ENCODE peak calls at places on chromosomes 1 and 21, in four cellular contexts. D is K562, F is GM12878, R is HepG2. V is an unnamed sample.

GRCh38 chr1:42922687-42923366 is 35.8 kb downstream of the SLC2A1 start:
- DNase-seq in D (peak), F (peak), R (peak), V (peak)

GRCh38 chr1:26417111-26417510 is 6.5 kb downstream of the LIN28A start:
- DNase-seq in D (peak), F (no peak), R (peak), V (peak)

GRCh38 chr1:26281971-26282693 is 2.2 kb downstream of the SH3BGRL3 start:
- DNase-seq in D (peak), F (no peak), R (no peak), V (no peak)

GRCh38 chr1:223861904-223862303 is 16.2 kb upstream of the TP53BP2 start:
- DNase-seq in D (no peak), F (no peak), R (no peak), V (no peak)

GRCh38 chr21:33396966-33397365 is 6.2 kb upstream of the IFNGR2 start:
- DNase-seq in D (no peak), F (no peak), R (no peak), V (no peak)

GRCh38 chr21:42255825-42256224 is 36.9 kb downstream of the ABCG1 start:
- DNase-seq in D (no peak), F (no peak), R (no peak), V (no peak)

GRCh38 chr1:233269656-233270055 is 25.9 kb downstream of the PCNX2 start:
- DNase-seq in D (no peak), F (no peak), R (no peak), V (no peak)

GRCh38 chr21:42509239-42509638 is 4.4 kb upstream of the SLC37A1 start:
- DNase-seq in D (no peak), F (no peak), R (no peak), V (no peak)

GRCh38 chr1:209065350-209065749 is 518.2 kb upstream of the CAMK1G start:
- DNase-seq in D (no peak), F (no peak), R (no peak), V (no peak)

GRCh38 chr21:35559128-35559831 is 501.0 kb downstream of the SETD4 start:
- DNase-seq in D (no peak), F (no peak), R (no peak), V (no peak)

GRCh38 chr1:67463298-67463960 is 33.2 kb upstream of the SERBP1 start:
- DNase-seq in D (no peak), F (no peak), R (no peak), V (no peak)

GRCh38 chr1:3066826-3067225 is 2.2 kb upstream of the PRDM16 start:
- DNase-seq in D (no peak), F (no peak), R (no peak), V (no peak)

GRCh38 chr1:24748191-24749121 is 3.2 kb downstream of the CLIC4 start:
- DNase-seq in D (no peak), F (peak), R (no peak), V (no peak)

GRCh38 chr1:159880435-159880834 is 18.0 kb upstream of the VSIG8 start:
- DNase-seq in D (no peak), F (no peak), R (no peak), V (no peak)

GRCh38 chr1:202274611-202275010 is 67.1 kb downstream of the UBE2T start:
- DNase-seq in D (peak), F (no peak), R (peak), V (peak)

GRCh38 chr1:117009132-117009531 is 7.6 kb downstream of the CD101 start:
- DNase-seq in D (no peak), F (no peak), R (no peak), V (no peak)

DNA sequence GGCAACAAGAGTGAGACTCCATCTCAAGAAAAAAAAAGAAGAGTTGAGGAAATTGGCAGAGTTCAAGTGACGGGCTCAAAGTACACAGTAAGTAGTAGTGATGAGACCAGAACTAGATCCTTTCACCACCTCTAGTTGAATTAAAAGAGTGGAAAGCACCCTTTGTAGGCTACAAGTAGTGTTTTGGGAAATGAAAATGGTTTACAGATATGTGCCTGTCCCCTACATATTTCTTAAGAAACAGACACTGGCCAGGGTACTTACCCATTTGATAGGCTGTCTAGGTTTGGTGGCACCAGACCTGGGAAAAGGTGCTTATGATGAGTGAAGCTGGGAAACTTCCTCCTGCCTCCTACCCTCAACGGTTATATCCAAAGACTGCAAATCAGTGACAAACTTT is 163.7 kb upstream of the BEND5 start:
- DNase-seq in D (no peak), F (no peak), R (no peak), V (no peak)
- TF ChIP-seq CHD4 in D (no peak), F (no peak), R (no peak), V (no peak)

GRCh38 chr1:81264976-81265375 is 535.8 kb upstream of the ADGRL2 start:
- DNase-seq in D (no peak), F (no peak), R (no peak), V (no peak)
- TF ChIP-seq EP300 in D (no peak), F (no peak), R (no peak), V (no peak)

GRCh38 chr1:75787524-75787923 is 1.5 kb downstream of the RABGGTB start:
- DNase-seq in D (peak), F (no peak), R (no peak), V (no peak)
- TF ChIP-seq CHD4 in D (no peak), F (no peak), R (no peak), V (no peak)

GRCh38 chr1:187948170-187948794 is 1119.5 kb downstream of the PLA2G4A start:
- DNase-seq in D (no peak), F (peak), R (no peak), V (no peak)

GRCh38 chr1:187956975-187957374 is 1128.2 kb downstream of the PLA2G4A start:
- DNase-seq in D (no peak), F (no peak), R (no peak), V (peak)

GRCh38 chr1:187951817-187952216 is 1123.1 kb downstream of the PLA2G4A start:
- DNase-seq in D (no peak), F (no peak), R (no peak), V (no peak)

GRCh38 chr1:187949567-187949966 is 1120.8 kb downstream of the PLA2G4A start:
- DNase-seq in D (no peak), F (no peak), R (no peak), V (no peak)

DNA sequence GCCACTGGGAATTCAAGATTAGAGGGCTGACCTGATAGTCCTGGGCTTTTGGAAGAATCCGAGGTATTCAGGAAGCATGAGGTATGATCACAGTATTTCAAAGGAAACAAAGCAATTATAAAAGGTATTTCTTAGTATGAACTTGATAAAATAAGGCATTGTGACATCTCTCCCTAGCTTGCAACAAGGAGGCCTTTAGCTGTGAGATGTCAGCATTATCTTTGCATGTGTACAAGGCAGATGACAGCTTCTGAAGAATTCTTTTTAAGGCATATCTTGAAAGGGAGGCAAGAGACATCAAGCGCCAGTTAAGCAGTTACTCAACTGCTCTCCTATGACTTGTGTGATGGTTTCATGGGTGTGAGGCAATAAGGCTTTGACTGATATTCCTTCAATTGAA is 1123.7 kb downstream of the PLA2G4A start:
- DNase-seq in D (no peak), F (no peak), R (no peak), V (no peak)
- TF ChIP-seq EP300 in D (no peak), F (no peak), R (no peak), V (no peak)

GRCh38 chr1:182952677-182953444 is at the start of gene SHCBP1L:
- DNase-seq in D (no peak), F (no peak), R (no peak), V (no peak)

GRCh38 chr1:182956708-182957365 is 3.9 kb upstream of the SHCBP1L start:
- DNase-seq in D (no peak), F (no peak), R (no peak), V (no peak)

GRCh38 chr1:182957902-182958395 is 5.0 kb upstream of the SHCBP1L start:
- DNase-seq in D (no peak), F (no peak), R (no peak), V (no peak)

GRCh38 chr1:182960046-182960445 is 7.1 kb upstream of the SHCBP1L start:
- DNase-seq in D (no peak), F (no peak), R (no peak), V (no peak)

DNA sequence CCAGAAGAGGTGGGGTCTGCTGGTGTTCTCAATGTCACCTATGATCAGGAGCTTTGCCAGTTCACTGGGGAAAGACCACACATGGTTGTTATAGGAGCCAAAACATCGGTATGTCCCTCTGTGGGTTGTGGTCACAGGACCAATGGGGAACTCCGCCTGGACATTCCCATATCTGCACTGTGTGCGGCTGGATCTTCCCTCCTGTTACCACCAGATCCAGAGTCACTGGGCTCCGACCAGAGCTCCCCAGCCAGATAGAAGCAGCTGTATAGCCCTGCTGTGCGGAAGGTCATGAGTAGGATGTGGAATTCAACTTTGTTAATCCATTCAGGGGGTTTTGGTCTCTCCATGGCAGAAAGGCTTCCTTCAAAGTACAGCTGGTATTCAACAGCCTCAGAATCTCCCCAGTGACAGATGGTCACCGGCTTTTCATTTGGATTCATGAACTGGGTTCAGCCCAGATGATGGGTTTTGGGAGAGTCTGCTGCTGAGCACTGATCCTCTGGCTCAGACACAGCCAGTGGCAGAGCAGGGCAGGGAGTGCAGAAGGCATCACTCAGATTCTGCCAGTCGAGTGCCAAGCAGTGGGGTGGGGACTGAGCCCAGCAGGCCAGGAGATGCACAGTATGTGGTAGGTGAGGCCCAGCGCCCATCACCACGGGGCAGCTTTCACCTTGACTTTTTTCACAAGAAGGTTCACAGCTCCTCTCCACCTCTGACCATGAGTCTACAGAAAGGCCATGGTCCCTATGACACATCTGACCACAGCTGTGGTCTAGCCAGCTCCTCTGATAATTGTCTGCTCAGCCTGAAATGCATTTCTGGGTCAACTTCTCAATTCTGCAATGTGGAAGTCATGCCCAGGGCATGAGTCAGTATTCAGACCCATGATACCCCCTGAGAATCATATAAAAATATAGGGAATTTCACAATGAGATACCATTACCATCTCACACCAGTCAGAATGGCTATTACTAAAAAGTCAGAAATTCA is 2.9 kb upstream of the SHCBP1L start:
- DNase-seq in D (no peak), F (no peak), R (no peak), V (peak)
- TF ChIP-seq CHD4 in D (no peak), F (no peak), R (no peak), V (no peak)